ENCODE peak calls at places on chromosomes 13 and 19, in eight cellular contexts. One of them, this sample, is unnamed.

GRCh38 chr13:88074794-88075509 is 403.8 kb downstream of the SLITRK5 start:
- DNase-seq in heart left ventricle: no peak
- DNase-seq in MM.1S: no peak
- DNase-seq in left lung: no peak
- DNase-seq in CD8-positive, alpha-beta T cell: no peak
- DNase-seq in bronchial epithelial cell: peak; percentile 19
- DNase-seq in breast epithelium: no peak
- DNase-seq in Caco-2: no peak
- DNase-seq in this sample: no peak

GRCh38 chr13:110408286-110408685 is 101.2 kb downstream of the COL4A2 start:
- DNase-seq in bronchial epithelial cell: no peak
- DNase-seq in breast epithelium: peak; percentile 16
- DNase-seq in heart left ventricle: no peak
- DNase-seq in MM.1S: no peak
- DNase-seq in CD8-positive, alpha-beta T cell: no peak
- DNase-seq in left lung: no peak
- DNase-seq in Caco-2: no peak
- DNase-seq in this sample: no peak

GRCh38 chr13:114152831-114153371 is 20.5 kb upstream of the RASA3 start:
- DNase-seq in CD8-positive, alpha-beta T cell: no peak
- DNase-seq in heart left ventricle: no peak
- DNase-seq in left lung: peak; percentile 68
- DNase-seq in MM.1S: no peak
- DNase-seq in Caco-2: no peak
- DNase-seq in bronchial epithelial cell: no peak
- DNase-seq in breast epithelium: no peak
- DNase-seq in this sample: no peak

GRCh38 chr13:93307166-93307565 is 80.6 kb downstream of the GPC6 start:
- DNase-seq in left lung: no peak
- DNase-seq in MM.1S: no peak
- DNase-seq in breast epithelium: no peak
- DNase-seq in Caco-2: no peak
- DNase-seq in CD8-positive, alpha-beta T cell: no peak
- DNase-seq in heart left ventricle: no peak
- DNase-seq in bronchial epithelial cell: no peak
- DNase-seq in this sample: no peak

GRCh38 chr19:49691243-49692101 is 556 bp downstream of the CPT1C start:
- DNase-seq in CD8-positive, alpha-beta T cell: no peak
- DNase-seq in left lung: no peak
- DNase-seq in breast epithelium: no peak
- DNase-seq in MM.1S: no peak
- DNase-seq in heart left ventricle: peak; percentile 66
- DNase-seq in Caco-2: no peak
- DNase-seq in bronchial epithelial cell: peak; percentile 11
- DNase-seq in this sample: peak; percentile 68

GRCh38 chr13:46119883-46120614 is 15.2 kb upstream of the CPB2 start:
- DNase-seq in Caco-2: no peak
- DNase-seq in left lung: no peak
- DNase-seq in breast epithelium: no peak
- DNase-seq in heart left ventricle: no peak
- DNase-seq in MM.1S: no peak
- DNase-seq in CD8-positive, alpha-beta T cell: no peak
- DNase-seq in bronchial epithelial cell: peak; percentile 52
- DNase-seq in this sample: peak; percentile 16

GRCh38 chr13:31121327-31122140 is 40.2 kb downstream of the HSPH1 start:
- DNase-seq in left lung: no peak
- DNase-seq in Caco-2: no peak
- DNase-seq in heart left ventricle: no peak
- DNase-seq in MM.1S: no peak
- DNase-seq in CD8-positive, alpha-beta T cell: no peak
- DNase-seq in bronchial epithelial cell: no peak
- DNase-seq in breast epithelium: no peak
- DNase-seq in this sample: no peak

GRCh38 chr13:46369506-46370268 is 17.4 kb downstream of the RUBCNL start:
- DNase-seq in heart left ventricle: no peak
- DNase-seq in bronchial epithelial cell: peak; percentile 39
- DNase-seq in MM.1S: peak; percentile 17
- DNase-seq in Caco-2: no peak
- DNase-seq in breast epithelium: no peak
- DNase-seq in left lung: no peak
- DNase-seq in CD8-positive, alpha-beta T cell: no peak
- DNase-seq in this sample: no peak

GRCh38 chr13:39254606-39255005 is 216.3 kb downstream of the NHLRC3 start:
- DNase-seq in bronchial epithelial cell: peak; percentile 54
- DNase-seq in left lung: no peak
- DNase-seq in CD8-positive, alpha-beta T cell: no peak
- DNase-seq in heart left ventricle: no peak
- DNase-seq in Caco-2: no peak
- DNase-seq in MM.1S: no peak
- DNase-seq in breast epithelium: no peak
- DNase-seq in this sample: no peak

GRCh38 chr13:37905736-37906135 is 36.2 kb upstream of the TRPC4 start:
- DNase-seq in MM.1S: no peak
- DNase-seq in bronchial epithelial cell: no peak
- DNase-seq in breast epithelium: no peak
- DNase-seq in heart left ventricle: no peak
- DNase-seq in CD8-positive, alpha-beta T cell: no peak
- DNase-seq in Caco-2: no peak
- DNase-seq in left lung: no peak
- DNase-seq in this sample: no peak

GRCh38 chr13:21670006-21670882 is 629 bp upstream of the FGF9 start:
- DNase-seq in left lung: peak; percentile 89
- DNase-seq in MM.1S: peak; percentile 70
- DNase-seq in Caco-2: peak; percentile 81
- DNase-seq in heart left ventricle: peak; percentile 63
- DNase-seq in breast epithelium: no peak
- DNase-seq in CD8-positive, alpha-beta T cell: peak; percentile 66
- DNase-seq in bronchial epithelial cell: no peak
- DNase-seq in this sample: peak; percentile 57

GRCh38 chr13:34748078-34748477 is 194.0 kb upstream of the NBEA start:
- DNase-seq in Caco-2: no peak
- DNase-seq in heart left ventricle: peak; percentile 75
- DNase-seq in breast epithelium: no peak
- DNase-seq in CD8-positive, alpha-beta T cell: no peak
- DNase-seq in MM.1S: no peak
- DNase-seq in left lung: no peak
- DNase-seq in bronchial epithelial cell: peak; percentile 76
- DNase-seq in this sample: peak; percentile 53

GRCh38 chr19:14112809-14113385 is 4.7 kb downstream of the PRKACA start:
- DNase-seq in breast epithelium: no peak
- DNase-seq in left lung: no peak
- DNase-seq in bronchial epithelial cell: no peak
- DNase-seq in heart left ventricle: peak; percentile 74
- DNase-seq in CD8-positive, alpha-beta T cell: no peak
- DNase-seq in Caco-2: no peak
- DNase-seq in MM.1S: no peak
- DNase-seq in this sample: peak; percentile 87

GRCh38 chr13:33937373-33938087 is 119.6 kb downstream of the RFC3 start:
- DNase-seq in breast epithelium: no peak
- DNase-seq in Caco-2: no peak
- DNase-seq in heart left ventricle: no peak
- DNase-seq in CD8-positive, alpha-beta T cell: no peak
- DNase-seq in left lung: no peak
- DNase-seq in bronchial epithelial cell: no peak
- DNase-seq in MM.1S: no peak
- DNase-seq in this sample: no peak

GRCh38 chr13:87669379-87669978 is 1.7 kb upstream of the SLITRK5 start:
- DNase-seq in breast epithelium: no peak
- DNase-seq in MM.1S: peak; percentile 66
- DNase-seq in bronchial epithelial cell: peak; percentile 52
- DNase-seq in CD8-positive, alpha-beta T cell: no peak
- DNase-seq in left lung: no peak
- DNase-seq in heart left ventricle: no peak
- DNase-seq in Caco-2: peak; percentile 49
- DNase-seq in this sample: no peak

GRCh38 chr13:109771926-109772325 is 14.5 kb downstream of the IRS2 start:
- DNase-seq in bronchial epithelial cell: no peak
- DNase-seq in Caco-2: no peak
- DNase-seq in heart left ventricle: no peak
- DNase-seq in CD8-positive, alpha-beta T cell: no peak
- DNase-seq in breast epithelium: no peak
- DNase-seq in MM.1S: no peak
- DNase-seq in left lung: no peak
- DNase-seq in this sample: no peak

DNA sequence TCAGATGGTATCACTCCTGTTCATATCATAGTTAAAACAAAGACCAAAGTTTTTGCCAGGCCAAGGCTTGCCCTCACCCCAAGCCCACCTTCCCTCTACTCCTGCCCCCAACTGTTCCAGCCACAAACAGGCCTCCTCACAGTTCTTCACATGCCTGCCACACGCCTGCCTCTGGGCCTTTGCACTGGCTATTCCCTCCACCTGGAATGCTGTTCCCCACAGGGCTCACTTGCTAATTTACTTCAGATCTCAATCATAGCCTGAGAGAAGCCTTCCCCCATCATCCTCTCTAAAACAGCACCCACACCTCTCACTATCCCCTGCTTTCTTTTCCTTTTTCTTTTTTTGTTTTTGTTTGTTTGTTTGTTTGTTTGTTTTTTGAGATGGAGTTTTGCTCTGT is 4.9 kb upstream of the AXL start:
- DNase-seq in Caco-2: no peak
- DNase-seq in MM.1S: no peak
- DNase-seq in left lung: no peak
- DNase-seq in bronchial epithelial cell: no peak
- DNase-seq in breast epithelium: no peak
- DNase-seq in CD8-positive, alpha-beta T cell: no peak
- DNase-seq in heart left ventricle: no peak
- DNase-seq in this sample: no peak
- H3K36me3 ChIP-seq in Caco-2: no peaks in the 10 kb centered on the region
- H3K36me3 ChIP-seq in MM.1S: no peaks in the 10 kb centered on the region
- H3K36me3 ChIP-seq in left lung: no peaks in the 10 kb centered on the region
- H3K36me3 ChIP-seq in bronchial epithelial cell: no peaks in the 10 kb centered on the region
- H3K36me3 ChIP-seq in breast epithelium: no peaks in the 10 kb centered on the region
- H3K36me3 ChIP-seq in CD8-positive, alpha-beta T cell: no peaks in the 10 kb centered on the region
- H3K36me3 ChIP-seq in heart left ventricle: no peaks in the 10 kb centered on the region
- H3K36me3 ChIP-seq in this sample: no peaks in the 10 kb centered on the region

GRCh38 chr13:74464656-74465055 is 330.5 kb upstream of the KLF12 start:
- DNase-seq in left lung: no peak
- DNase-seq in heart left ventricle: peak; percentile 24
- DNase-seq in bronchial epithelial cell: no peak
- DNase-seq in Caco-2: no peak
- DNase-seq in breast epithelium: no peak
- DNase-seq in CD8-positive, alpha-beta T cell: no peak
- DNase-seq in MM.1S: no peak
- DNase-seq in this sample: no peak

GRCh38 chr13:74465279-74465678 is 331.1 kb upstream of the KLF12 start:
- DNase-seq in MM.1S: no peak
- DNase-seq in CD8-positive, alpha-beta T cell: no peak
- DNase-seq in Caco-2: no peak
- DNase-seq in breast epithelium: no peak
- DNase-seq in bronchial epithelial cell: no peak
- DNase-seq in left lung: no peak
- DNase-seq in heart left ventricle: no peak
- DNase-seq in this sample: no peak

GRCh38 chr13:74461011-74461410 is 326.8 kb upstream of the KLF12 start:
- DNase-seq in Caco-2: no peak
- DNase-seq in breast epithelium: no peak
- DNase-seq in MM.1S: no peak
- DNase-seq in CD8-positive, alpha-beta T cell: no peak
- DNase-seq in bronchial epithelial cell: no peak
- DNase-seq in heart left ventricle: no peak
- DNase-seq in left lung: no peak
- DNase-seq in this sample: no peak

DNA sequence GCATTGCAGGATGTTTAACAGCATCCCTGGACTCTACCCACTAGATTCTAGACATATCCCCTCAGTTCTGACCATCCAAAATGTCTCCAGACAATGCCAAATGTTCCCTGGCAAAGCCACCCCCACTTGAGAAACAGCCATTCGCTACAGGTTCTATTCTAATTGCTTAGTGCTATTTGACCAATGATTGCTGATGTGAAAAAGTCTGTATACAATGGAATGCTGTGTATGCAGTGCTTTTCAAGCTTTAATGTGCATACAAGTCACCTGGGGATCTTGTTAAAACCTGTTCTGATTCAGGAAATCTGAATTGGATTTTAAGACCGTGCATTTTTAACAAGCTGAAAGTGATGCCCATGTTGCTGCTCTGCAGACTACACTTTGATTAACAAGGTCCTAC is 331.8 kb upstream of the KLF12 start:
- DNase-seq in bronchial epithelial cell: peak; percentile 41
- DNase-seq in heart left ventricle: no peak
- DNase-seq in MM.1S: no peak
- DNase-seq in Caco-2: no peak
- DNase-seq in breast epithelium: no peak
- DNase-seq in CD8-positive, alpha-beta T cell: no peak
- DNase-seq in left lung: no peak
- DNase-seq in this sample: no peak
- TF ChIP-seq CTCF in bronchial epithelial cell: no peak
- TF ChIP-seq CTCF in heart left ventricle: no peak
- TF ChIP-seq CTCF in MM.1S: no peak
- TF ChIP-seq CTCF in Caco-2: no peak
- TF ChIP-seq CTCF in breast epithelium: no peak
- TF ChIP-seq CTCF in CD8-positive, alpha-beta T cell: no peak
- TF ChIP-seq CTCF in left lung: no peak
- TF ChIP-seq CTCF in this sample: no peak

GRCh38 chr19:6697291-6697690 is 23.2 kb downstream of the C3 start:
- DNase-seq in left lung: no peak
- DNase-seq in breast epithelium: no peak
- DNase-seq in Caco-2: no peak
- DNase-seq in heart left ventricle: no peak
- DNase-seq in bronchial epithelial cell: no peak
- DNase-seq in MM.1S: no peak
- DNase-seq in CD8-positive, alpha-beta T cell: no peak
- DNase-seq in this sample: no peak

GRCh38 chr19:6700586-6701316 is 19.7 kb downstream of the C3 start:
- DNase-seq in Caco-2: no peak
- DNase-seq in MM.1S: no peak
- DNase-seq in heart left ventricle: no peak
- DNase-seq in bronchial epithelial cell: no peak
- DNase-seq in CD8-positive, alpha-beta T cell: no peak
- DNase-seq in breast epithelium: no peak
- DNase-seq in left lung: no peak
- DNase-seq in this sample: no peak

GRCh38 chr19:6694147-6694815 is 24.3 kb upstream of the TNFSF14 start:
- DNase-seq in CD8-positive, alpha-beta T cell: no peak
- DNase-seq in left lung: no peak
- DNase-seq in bronchial epithelial cell: no peak
- DNase-seq in MM.1S: no peak
- DNase-seq in Caco-2: no peak
- DNase-seq in heart left ventricle: no peak
- DNase-seq in breast epithelium: no peak
- DNase-seq in this sample: no peak

GRCh38 chr19:6696239-6696820 is 24.1 kb downstream of the C3 start:
- DNase-seq in heart left ventricle: no peak
- DNase-seq in MM.1S: no peak
- DNase-seq in bronchial epithelial cell: no peak
- DNase-seq in left lung: no peak
- DNase-seq in Caco-2: no peak
- DNase-seq in breast epithelium: no peak
- DNase-seq in CD8-positive, alpha-beta T cell: no peak
- DNase-seq in this sample: no peak

GRCh38 chr19:6699935-6700334 is 20.5 kb downstream of the C3 start:
- DNase-seq in bronchial epithelial cell: no peak
- DNase-seq in left lung: no peak
- DNase-seq in heart left ventricle: no peak
- DNase-seq in CD8-positive, alpha-beta T cell: no peak
- DNase-seq in breast epithelium: no peak
- DNase-seq in Caco-2: no peak
- DNase-seq in MM.1S: no peak
- DNase-seq in this sample: no peak
- H3K36me3 ChIP-seq in bronchial epithelial cell: no peaks in the 10 kb centered on the region
- H3K36me3 ChIP-seq in left lung: peaks cover 42% of the 10 kb centered on the region
- H3K36me3 ChIP-seq in heart left ventricle: no peaks in the 10 kb centered on the region
- H3K36me3 ChIP-seq in CD8-positive, alpha-beta T cell: no peaks in the 10 kb centered on the region
- H3K36me3 ChIP-seq in breast epithelium: no peaks in the 10 kb centered on the region
- H3K36me3 ChIP-seq in Caco-2: no peaks in the 10 kb centered on the region
- H3K36me3 ChIP-seq in MM.1S: no peaks in the 10 kb centered on the region
- H3K36me3 ChIP-seq in this sample: no peaks in the 10 kb centered on the region

GRCh38 chr13:24922390-24923304 is 158.7 kb downstream of the RNF17 start:
- DNase-seq in bronchial epithelial cell: peak; percentile 93
- DNase-seq in CD8-positive, alpha-beta T cell: peak; percentile 94
- DNase-seq in heart left ventricle: peak; percentile 97
- DNase-seq in MM.1S: peak; percentile 91
- DNase-seq in left lung: peak; percentile 100
- DNase-seq in Caco-2: peak; percentile 98
- DNase-seq in breast epithelium: peak; percentile 93
- DNase-seq in this sample: peak; percentile 97
- TF ChIP-seq CTCF in bronchial epithelial cell: peak; percentile 17
- TF ChIP-seq CTCF in CD8-positive, alpha-beta T cell: no peak
- TF ChIP-seq CTCF in heart left ventricle: peak; percentile 40
- TF ChIP-seq CTCF in MM.1S: no peak
- TF ChIP-seq CTCF in left lung: no peak
- TF ChIP-seq CTCF in Caco-2: no peak
- TF ChIP-seq CTCF in breast epithelium: no peak
- TF ChIP-seq CTCF in this sample: no peak